ENCODE peak calls at places on chromosomes 7 and 10, in six cellular contexts. X is small intestine, I is trophoblast cell, P is mammary epithelial cell, V is hepatocyte, S is mesendoderm. O is an unnamed sample. For H3K4me1, the result is how much of the 10 kb centered on the place peaks cover.

GRCh38 chr7:77501165-77501515 is 36.0 kb upstream of the PTPN12 start:
- DNase-seq in X (no peak), I (no peak), P (no peak), V (no peak), S (no peak), O (no peak)

GRCh38 chr10:59812541-59813122 is 59.4 kb upstream of the MRLN start:
- DNase-seq in X (no peak), I (peak), P (no peak), V (no peak), S (no peak), O (no peak)

GRCh38 chr10:101843032-101843991 is at the start of gene KCNIP2:
- DNase-seq in X (no peak), I (peak), P (no peak), V (peak), S (peak), O (peak)

GRCh38 chr7:158676171-158676840 is 28.3 kb downstream of the NCAPG2 start:
- DNase-seq in X (no peak), I (no peak), P (peak), V (no peak), S (no peak), O (no peak)

GRCh38 chr7:75920431-75921161 is 5.6 kb downstream of the POR start:
- DNase-seq in X (peak), I (peak), P (no peak), V (peak), S (no peak), O (no peak)

GRCh38 chr10:130495891-130496642 is 359.9 kb downstream of the GLRX3 start:
- DNase-seq in X (no peak), I (no peak), P (no peak), V (no peak), S (no peak), O (no peak)

GRCh38 chr7:81482600-81483186 is 287.2 kb downstream of the HGF start:
- DNase-seq in X (no peak), I (peak), P (no peak), V (no peak), S (no peak), O (peak)

GRCh38 chr7:92754756-92755581 is 81.4 kb downstream of the CDK6 start:
- DNase-seq in X (no peak), I (no peak), P (no peak), V (no peak), S (no peak), O (peak)

GRCh38 chr7:24572421-24573007 is 738 bp upstream of the PALS2 start:
- DNase-seq in X (peak), I (peak), P (peak), V (peak), S (no peak), O (no peak)

GRCh38 chr7:5296627-5297226 is 14.0 kb downstream of the SLC29A4 start:
- DNase-seq in X (no peak), I (peak), P (no peak), V (peak), S (peak), O (peak)

GRCh38 chr10:31644931-31645633 is 283.5 kb downstream of the ARHGAP12 start:
- DNase-seq in X (no peak), I (no peak), P (no peak), V (no peak), S (no peak), O (no peak)

GRCh38 chr7:96118449-96119001 is 203.4 kb downstream of the SLC25A13 start:
- DNase-seq in X (no peak), I (no peak), P (no peak), V (peak), S (peak), O (no peak)

GRCh38 chr10:4407783-4408182 is 418.2 kb upstream of the AKR1E2 start:
- DNase-seq in X (no peak), I (peak), P (peak), V (no peak), S (peak), O (peak)

GRCh38 chr10:79084012-79084971 is 15.5 kb downstream of the ZMIZ1 start:
- DNase-seq in X (peak), I (peak), P (peak), V (peak), S (peak), O (peak)

GRCh38 chr10:72277996-72278667 is 4.4 kb downstream of the DDIT4 start:
- DNase-seq in X (peak), I (no peak), P (peak), V (no peak), S (peak), O (no peak)

GRCh38 chr7:48617988-48618387 is 306.4 kb upstream of the CDC14C start:
- DNase-seq in X (no peak), I (no peak), P (no peak), V (no peak), S (no peak), O (no peak)

GRCh38 chr10:12479924-12480323 is 130.6 kb downstream of the CAMK1D start:
- DNase-seq in X (no peak), I (no peak), P (no peak), V (no peak), S (no peak), O (no peak)

GRCh38 chr10:96858706-96859050 is 26.6 kb downstream of the LCOR start:
- DNase-seq in X (no peak), I (no peak), P (no peak), V (no peak), S (no peak), O (no peak)

GRCh38 chr7:45973725-45974532 is 52.9 kb upstream of the IGFBP3 start:
- DNase-seq in X (no peak), I (no peak), P (peak), V (no peak), S (no peak), O (no peak)

GRCh38 chr10:4780782-4781181 is 45.2 kb upstream of the AKR1E2 start:
- DNase-seq in X (no peak), I (no peak), P (peak), V (no peak), S (peak), O (peak)

GRCh38 chr7:123844712-123845219 is at the start of gene HYAL4:
- DNase-seq in X (no peak), I (no peak), P (peak), V (no peak), S (no peak), O (no peak)

GRCh38 chr7:123846217-123846891 is 1.4 kb downstream of the HYAL4 start:
- DNase-seq in X (no peak), I (peak), P (peak), V (no peak), S (peak), O (peak)

GRCh38 chr7:123847868-123848267 is 2.9 kb downstream of the HYAL4 start:
- DNase-seq in X (no peak), I (no peak), P (peak), V (no peak), S (no peak), O (no peak)

GRCh38 chr7:123845823-123846216 is 851 bp downstream of the HYAL4 start:
- DNase-seq in X (no peak), I (peak), P (no peak), V (no peak), S (no peak), O (no peak)

GRCh38 chr7:123849855-123850254 is 4.9 kb downstream of the HYAL4 start:
- DNase-seq in X (no peak), I (peak), P (peak), V (no peak), S (no peak), O (no peak)
- H3K4me1 ChIP-seq in X (under half), I (under half), P (under half), V (under half), S (under half), O (under half)

GRCh38 chr10:42984035-42984610 is 92.7 kb upstream of the RET start:
- DNase-seq in X (no peak), I (no peak), P (no peak), V (no peak), S (no peak), O (no peak)

GRCh38 chr10:42983595-42983990 is 93.3 kb upstream of the RET start:
- DNase-seq in X (no peak), I (no peak), P (no peak), V (no peak), S (no peak), O (no peak)

GRCh38 chr10:42986618-42987017 is 90.3 kb upstream of the RET start:
- DNase-seq in X (no peak), I (no peak), P (no peak), V (no peak), S (no peak), O (no peak)

GRCh38 chr10:42985436-42986316 is 91.2 kb upstream of the RET start:
- DNase-seq in X (no peak), I (no peak), P (no peak), V (no peak), S (no peak), O (no peak)

GRCh38 chr10:42984761-42985325 is 92.0 kb upstream of the RET start:
- DNase-seq in X (no peak), I (no peak), P (no peak), V (no peak), S (no peak), O (no peak)
- H3K27ac ChIP-seq in X (no peak), I (no peak), P (no peak), V (no peak), S (no peak), O (no peak)

DNA sequence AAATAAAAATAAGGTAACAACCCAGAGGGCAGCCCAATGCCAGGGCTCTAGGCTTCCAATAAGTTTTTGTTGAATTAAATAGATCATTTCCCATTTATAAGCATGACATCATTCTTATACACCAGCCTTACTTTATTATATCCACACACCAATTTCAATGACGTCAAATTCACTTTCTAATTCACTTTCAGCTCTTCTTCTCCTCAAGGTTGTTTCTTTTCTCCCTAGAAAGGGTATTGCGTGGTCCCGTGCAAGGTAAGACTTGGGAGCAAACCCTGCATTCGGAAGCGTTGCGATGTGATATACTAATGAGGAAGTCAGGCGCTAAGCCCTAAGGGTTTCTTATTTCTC is 1.1 kb upstream of the DKK1 start:
- DNase-seq in X (peak), I (no peak), P (no peak), V (no peak), S (no peak), O (no peak)
- H3K4me3 ChIP-seq in X (no peak), I (no peak), P (peak), V (peak), S (no peak), O (peak)

GRCh38 chr7:127809285-127809702 is 157.3 kb downstream of the SND1 start:
- DNase-seq in X (no peak), I (no peak), P (peak), V (no peak), S (no peak), O (peak)

GRCh38 chr7:127812540-127812939 is 160.5 kb downstream of the SND1 start:
- DNase-seq in X (no peak), I (no peak), P (no peak), V (no peak), S (no peak), O (no peak)

GRCh38 chr7:127813991-127814556 is 162.1 kb downstream of the SND1 start:
- DNase-seq in X (no peak), I (no peak), P (no peak), V (no peak), S (no peak), O (no peak)

GRCh38 chr7:127807829-127808228 is 155.8 kb downstream of the SND1 start:
- DNase-seq in X (no peak), I (no peak), P (no peak), V (no peak), S (no peak), O (no peak)

DNA sequence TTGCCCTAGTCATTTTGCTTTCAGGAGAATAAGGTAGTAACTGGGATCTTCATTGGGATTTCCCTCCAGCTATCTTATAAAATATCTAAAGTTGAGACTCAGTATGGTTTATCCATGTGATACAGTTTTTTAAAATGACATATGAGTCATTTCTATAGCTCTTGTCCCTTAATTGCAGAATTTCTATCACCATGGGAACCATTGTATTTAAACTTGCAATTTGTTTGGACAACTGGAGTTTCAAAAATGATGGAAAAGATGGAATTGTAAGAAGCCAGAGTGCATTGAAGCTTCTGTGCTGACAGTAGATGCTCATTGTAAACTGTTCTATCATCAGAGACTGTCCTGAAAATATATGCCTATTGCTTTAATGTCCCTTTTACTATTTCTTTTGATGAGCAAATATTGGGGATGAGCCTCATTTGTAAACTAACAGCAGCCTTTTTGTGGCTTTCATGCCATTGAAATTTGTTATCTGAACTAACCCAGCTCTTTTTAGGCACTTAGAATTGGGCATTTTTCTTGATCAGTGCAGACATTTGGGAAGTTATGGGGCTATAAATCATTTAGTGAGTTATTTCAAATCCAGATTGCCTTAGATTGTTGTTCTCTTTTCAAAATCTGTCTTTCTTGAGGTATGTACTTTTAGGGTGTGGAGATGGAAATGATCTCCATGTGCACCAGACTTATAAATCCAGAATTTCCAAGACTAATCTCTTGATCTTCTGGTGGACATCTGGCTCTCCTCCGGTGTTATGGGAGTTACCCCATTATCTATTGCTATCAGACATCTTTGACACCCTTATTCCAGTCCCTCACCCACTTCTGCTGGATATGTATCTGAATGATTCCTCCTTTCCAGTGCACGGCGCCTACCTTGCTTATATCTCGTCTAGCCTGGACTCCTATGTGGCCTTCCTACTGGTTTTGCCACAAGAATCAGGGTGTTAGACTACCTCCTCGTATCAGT is 159.0 kb downstream of the SND1 start:
- DNase-seq in X (no peak), I (no peak), P (no peak), V (no peak), S (no peak), O (no peak)
- H3K4me1 ChIP-seq in X (under half), I (under half), P (under half), V (under half), S (under half), O (under half)

GRCh38 chr7:1940863-1941262 is 270.8 kb downstream of the ELFN1 start:
- DNase-seq in X (no peak), I (no peak), P (no peak), V (no peak), S (no peak), O (no peak)

GRCh38 chr7:1940402-1940786 is 270.3 kb downstream of the ELFN1 start:
- DNase-seq in X (peak), I (peak), P (no peak), V (no peak), S (no peak), O (no peak)

GRCh38 chr7:1941464-1942025 is 271.5 kb downstream of the ELFN1 start:
- DNase-seq in X (no peak), I (no peak), P (no peak), V (no peak), S (no peak), O (no peak)

GRCh38 chr7:1938788-1939433 is 268.8 kb downstream of the ELFN1 start:
- DNase-seq in X (no peak), I (no peak), P (peak), V (no peak), S (no peak), O (no peak)

DNA sequence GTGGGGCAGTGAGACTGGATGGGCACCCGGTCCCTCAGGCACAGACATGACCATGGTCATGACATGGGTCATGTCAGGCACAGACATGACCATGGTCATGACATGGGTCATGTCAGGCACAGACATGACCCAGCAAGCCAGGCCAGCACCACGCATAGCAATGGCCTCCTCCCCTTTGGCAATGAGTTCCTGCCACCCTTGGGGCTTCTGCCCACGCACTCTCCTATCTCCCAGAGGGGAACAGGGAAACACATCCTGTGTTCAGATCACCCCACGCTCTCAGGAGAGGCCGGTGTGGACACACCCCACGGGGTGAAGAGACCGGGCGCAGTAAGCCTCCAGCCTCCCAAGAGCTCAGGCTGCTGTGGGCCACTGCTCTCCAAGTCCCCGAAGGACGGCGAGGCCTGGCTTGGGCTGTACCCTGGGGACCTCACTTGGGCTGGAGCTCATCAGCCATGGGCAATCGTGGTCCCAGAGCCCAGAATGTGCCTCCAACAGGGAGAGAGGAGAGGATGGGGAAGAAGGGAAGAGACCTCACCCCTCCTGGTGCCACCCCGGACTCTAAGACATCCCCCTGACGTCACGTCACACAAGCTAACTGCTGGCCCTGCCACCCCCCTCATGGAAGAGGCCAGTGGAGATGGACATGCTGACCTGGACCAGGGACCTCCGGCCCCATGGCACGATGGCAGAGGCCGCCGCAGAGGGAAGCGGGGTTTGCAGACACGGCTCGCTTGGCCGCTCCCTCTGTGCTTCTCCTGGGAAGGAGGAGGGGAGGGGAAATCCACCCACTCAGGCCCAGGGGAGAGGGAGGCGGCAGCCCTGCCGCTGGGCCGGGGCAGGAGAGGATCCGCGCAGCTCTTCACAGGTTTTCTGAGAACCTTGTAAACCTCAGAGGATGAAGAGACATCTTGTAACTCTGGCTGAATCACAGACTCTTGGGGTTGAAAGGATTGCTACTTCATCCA is 269.6 kb downstream of the ELFN1 start:
- DNase-seq in X (peak), I (no peak), P (peak), V (no peak), S (no peak), O (no peak)
- H3K27ac ChIP-seq in X (no peak), I (no peak), P (no peak), V (no peak), S (no peak), O (no peak)

O was measured in A673.